ENCODE peak calls at places on chromosomes 7 and 10, in nine cellular contexts. E is esophagus squamous epithelium; R is suprapubic skin; Z is upper lobe of right lung; W is IMR-90; Y is CD8-positive, alpha-beta T cell; T is colonic mucosa; X is thoracic aorta; M is MM.1S. S is an unnamed sample. For H3K4me1, the result is how much of the 10 kb centered on the place peaks cover.

GRCh38 chr7:76340617-76341131 is 18.1 kb downstream of the YWHAG start:
- DNase-seq in M (no peak), R (no peak), W (peak), T (no peak), X (no peak), Y (no peak), Z (no peak), E (no peak), S (no peak)

GRCh38 chr10:128116851-128117615 is 9.2 kb downstream of the MKI67 start:
- DNase-seq in T (no peak), Z (no peak), W (no peak), R (no peak), E (no peak), M (no peak), X (no peak), Y (no peak), S (no peak)

GRCh38 chr10:95729323-95730055 is 26.5 kb upstream of the ENTPD1 start:
- DNase-seq in E (no peak), Y (no peak), W (no peak), X (no peak), R (no peak), T (no peak), Z (no peak), M (no peak), S (no peak)

GRCh38 chr10:69710008-69710905 is 80.2 kb downstream of the FAM241B start:
- DNase-seq in T (no peak), X (no peak), R (no peak), Z (peak), M (no peak), Y (no peak), W (no peak), E (no peak), S (no peak)

GRCh38 chr10:101218423-101219136 is 10.7 kb downstream of the LBX1 start:
- DNase-seq in M (no peak), X (no peak), T (no peak), Y (no peak), W (no peak), Z (no peak), R (no peak), E (no peak), S (no peak)

GRCh38 chr7:157411580-157411979 is 74.8 kb downstream of the DNAJB6 start:
- DNase-seq in T (no peak), W (no peak), X (no peak), M (no peak), E (no peak), Z (no peak), Y (peak), R (no peak), S (no peak)

GRCh38 chr7:101058355-101058754 is 26.9 kb upstream of the TRIM56 start:
- DNase-seq in Z (peak), Y (peak), T (peak), E (no peak), R (no peak), M (peak), X (no peak), W (peak), S (no peak)

GRCh38 chr7:64463636-64464375 is 99.1 kb downstream of the ZNF680 start:
- DNase-seq in M (peak), X (peak), E (no peak), T (peak), Z (no peak), R (peak), W (peak), Y (no peak), S (no peak)

GRCh38 chr10:50641636-50642035 is 17.9 kb upstream of the SGMS1 start:
- DNase-seq in E (no peak), W (no peak), X (no peak), T (no peak), M (no peak), R (no peak), Z (no peak), Y (no peak), S (no peak)

GRCh38 chr7:37405603-37406122 is 43.0 kb downstream of the ELMO1 start:
- DNase-seq in Z (no peak), W (no peak), T (no peak), E (no peak), M (no peak), X (no peak), R (no peak), Y (no peak), S (no peak)

GRCh38 chr10:104548090-104548489 is 93.0 kb upstream of the SORCS3 start:
- DNase-seq in E (no peak), Z (no peak), X (no peak), M (peak), W (peak), R (no peak), Y (no peak), T (no peak), S (no peak)

GRCh38 chr7:48280100-48280499 is 108.8 kb downstream of the ABCA13 start:
- DNase-seq in W (peak), R (no peak), M (peak), X (no peak), T (no peak), Z (no peak), Y (no peak), E (no peak), S (no peak)

GRCh38 chr10:124916098-124916584 is 25.8 kb upstream of the ZRANB1 start:
- DNase-seq in W (peak), M (no peak), X (no peak), T (no peak), Z (no peak), E (no peak), Y (no peak), R (no peak), S (no peak)

GRCh38 chr10:63431962-63432797 is 33.6 kb downstream of the JMJD1C start:
- DNase-seq in T (no peak), Y (no peak), E (no peak), R (no peak), M (no peak), W (peak), X (no peak), Z (no peak), S (no peak)

GRCh38 chr10:10313099-10313875 is 704.4 kb upstream of the CELF2 start:
- DNase-seq in T (no peak), X (no peak), Y (no peak), E (no peak), Z (no peak), R (no peak), W (peak), M (no peak), S (no peak)

GRCh38 chr7:84368122-84368521 is 173.5 kb upstream of the SEMA3A start:
- DNase-seq in E (no peak), X (no peak), M (no peak), W (no peak), Z (no peak), Y (no peak), T (no peak), R (no peak), S (no peak)
- H3K4me1 ChIP-seq in E (under half), X (under half), M (under half), W (under half), Z (under half), Y (under half), T (under half), R (under half), S (under half)

GRCh38 chr10:76393875-76394706 is 962.7 kb downstream of the LRMDA start:
- DNase-seq in W (peak), T (no peak), R (no peak), E (no peak), X (no peak), Y (no peak), M (no peak), Z (no peak), S (no peak)
- H3K27ac ChIP-seq in W (no peak), T (no peak), R (no peak), E (no peak), X (peak), Y (no peak), M (no peak), Z (no peak), S (no peak)

GRCh38 chr10:97332586-97333350 is 1.8 kb downstream of the FRAT2 start:
- DNase-seq in W (peak), Y (no peak), E (no peak), R (no peak), M (no peak), Z (no peak), T (peak), X (no peak), S (peak)
- TF ChIP-seq CTCF in W (peak), Y (no peak), E (no peak), R (no peak), M (no peak), Z (peak), T (no peak), X (no peak), S (peak)

GRCh38 chr7:112188257-112188656 is 17.9 kb downstream of the DOCK4 start:
- DNase-seq in Z (no peak), Y (no peak), X (no peak), R (no peak), W (no peak), T (no peak), E (no peak), M (peak), S (no peak)

GRCh38 chr7:112193915-112194502 is 12.2 kb downstream of the DOCK4 start:
- DNase-seq in M (no peak), T (no peak), W (no peak), R (no peak), Z (no peak), Y (no peak), X (no peak), E (no peak), S (no peak)

GRCh38 chr7:112192236-112193154 is 13.7 kb downstream of the DOCK4 start:
- DNase-seq in E (no peak), Z (no peak), Y (no peak), R (no peak), W (peak), M (no peak), X (no peak), T (no peak), S (peak)

GRCh38 chr7:112186300-112186699 is 19.9 kb downstream of the DOCK4 start:
- DNase-seq in T (no peak), M (no peak), R (no peak), E (no peak), Y (no peak), W (no peak), Z (no peak), X (no peak), S (no peak)

DNA sequence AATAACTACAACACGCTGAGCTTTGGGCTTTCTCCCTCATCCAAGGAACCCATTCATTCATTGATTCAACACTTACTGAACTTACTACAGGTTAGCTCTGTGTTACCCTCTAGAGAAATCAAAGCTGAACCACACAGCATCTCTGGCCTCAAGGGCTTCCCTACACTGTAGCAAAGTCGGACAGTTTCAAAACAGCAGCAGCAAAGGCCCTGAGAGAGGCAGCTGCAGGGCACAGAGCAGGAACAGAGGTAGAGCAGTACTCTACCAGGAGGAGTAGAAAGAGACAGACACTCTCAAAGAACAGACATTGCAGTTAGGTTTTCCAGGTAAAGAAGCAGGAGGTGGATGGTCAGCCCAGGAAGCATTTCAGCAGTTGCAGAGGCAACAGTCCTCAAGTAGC is 16.1 kb downstream of the DOCK4 start:
- DNase-seq in X (no peak), W (no peak), E (no peak), Z (no peak), R (no peak), Y (no peak), M (peak), T (no peak), S (no peak)
- H3K4me1 ChIP-seq in X (under half), W (under half), E (under half), Z (under half), R (under half), Y (under half), M (half or more), T (under half), S (under half)

GRCh38 chr10:79937661-79938226 is 11.2 kb downstream of the SFTPD start:
- DNase-seq in E (no peak), T (no peak), X (no peak), Y (no peak), W (no peak), R (no peak), Z (no peak), M (no peak), S (no peak)
- H3K27ac ChIP-seq in E (no peak), T (no peak), X (no peak), Y (no peak), W (no peak), R (no peak), Z (no peak), M (no peak), S (no peak)